ENCODE peak calls at places on chromosomes 3 and 15, in eight cellular contexts. A, P, F, G, E, N, Z and X are unnamed samples. For H3K4me1, the result is how much of the 10 kb centered on the place peaks cover.

GRCh38 chr3:147544290-147544689 is 135.1 kb downstream of the ZIC1 start:
- DNase-seq in A (no peak), P (no peak), F (no peak), G (no peak), E (no peak), N (no peak), Z (no peak), X (no peak)

GRCh38 chr3:46505953-46506352 is 8.2 kb downstream of the RTP3 start:
- DNase-seq in A (no peak), P (no peak), F (no peak), G (no peak), E (no peak), N (no peak), Z (no peak), X (no peak)

GRCh38 chr3:60246361-60246760 is 1004.9 kb downstream of the FHIT start:
- DNase-seq in A (no peak), P (no peak), F (no peak), G (no peak), E (no peak), N (no peak), Z (no peak), X (no peak)

GRCh38 chr3:151480492-151480891 is 19.6 kb upstream of the IGSF10 start:
- DNase-seq in A (no peak), P (no peak), F (no peak), G (no peak), E (no peak), N (no peak), Z (no peak), X (no peak)

GRCh38 chr15:38876621-38877020 is 312.0 kb upstream of the RASGRP1 start:
- DNase-seq in A (no peak), P (no peak), F (no peak), G (no peak), E (no peak), N (no peak), Z (no peak), X (no peak)

GRCh38 chr3:44175070-44175469 is 66.6 kb upstream of the TOPAZ1 start:
- DNase-seq in A (no peak), P (no peak), F (no peak), G (no peak), E (no peak), N (no peak), Z (no peak), X (no peak)

GRCh38 chr3:46934508-46935167 is 41.9 kb downstream of the CCDC12 start:
- DNase-seq in A (peak), P (no peak), F (no peak), G (no peak), E (peak), N (no peak), Z (no peak), X (peak)

GRCh38 chr3:44924102-44925084 is 50.0 kb downstream of the TGM4 start:
- DNase-seq in A (no peak), P (no peak), F (no peak), G (no peak), E (no peak), N (no peak), Z (no peak), X (no peak)

GRCh38 chr3:78634316-78634715 is 1133.5 kb downstream of the ROBO1 start:
- DNase-seq in A (no peak), P (no peak), F (no peak), G (no peak), E (no peak), N (no peak), Z (no peak), X (no peak)

GRCh38 chr3:66029443-66029842 is 9.3 kb downstream of the MAGI1 start:
- DNase-seq in A (no peak), P (no peak), F (no peak), G (no peak), E (no peak), N (no peak), Z (no peak), X (no peak)

GRCh38 chr3:111194048-111194447 is 122.4 kb downstream of the NECTIN3 start:
- DNase-seq in A (no peak), P (no peak), F (no peak), G (no peak), E (no peak), N (no peak), Z (no peak), X (no peak)
- TF ChIP-seq POLR2AphosphoS5 in A (no peak), P (no peak), F (no peak), G (no peak), E (no peak), N (no peak), Z (no peak), X (no peak)

GRCh38 chr3:161284989-161285388 is 63.9 kb downstream of the NMD3 start:
- DNase-seq in A (no peak), P (no peak), F (no peak), G (no peak), E (no peak), N (no peak), Z (no peak), X (no peak)
- TF ChIP-seq CTCF in A (no peak), P (no peak), F (no peak), G (no peak), E (no peak), N (no peak), Z (no peak), X (no peak)

GRCh38 chr3:157488144-157488543 is 15.1 kb downstream of the VEPH1 start:
- DNase-seq in A (no peak), P (no peak), F (no peak), G (no peak), E (no peak), N (no peak), Z (no peak), X (no peak)
- H3K4me1 ChIP-seq in A (under half), P (under half), F (under half), G (under half), E (under half), N (under half), Z (under half), X (under half)

DNA sequence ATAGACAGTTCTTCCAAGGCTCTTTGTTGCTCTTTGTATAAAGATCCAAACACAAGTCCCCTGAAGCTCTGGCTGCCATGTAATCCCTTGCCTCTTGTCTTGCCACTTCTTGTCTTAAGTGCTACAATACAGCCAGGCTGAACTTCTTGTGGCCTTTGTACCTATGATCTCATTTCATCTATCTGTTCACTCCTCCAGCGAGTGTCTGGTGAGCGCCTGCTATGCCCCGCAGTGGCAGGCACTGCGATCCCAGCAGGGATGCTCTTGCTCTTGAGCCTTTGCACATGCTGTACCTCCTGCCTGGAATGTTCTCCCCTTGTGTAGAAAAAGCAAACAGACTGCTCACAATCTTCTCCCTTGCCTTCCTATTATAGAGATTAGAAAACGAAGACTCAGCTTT is 81.9 kb upstream of the ADPGK start:
- DNase-seq in A (no peak), P (no peak), F (no peak), G (no peak), E (no peak), N (no peak), Z (no peak), X (no peak)
- TF ChIP-seq POLR2AphosphoS5 in A (no peak), P (no peak), F (no peak), G (no peak), E (no peak), N (no peak), Z (no peak), X (no peak)

DNA sequence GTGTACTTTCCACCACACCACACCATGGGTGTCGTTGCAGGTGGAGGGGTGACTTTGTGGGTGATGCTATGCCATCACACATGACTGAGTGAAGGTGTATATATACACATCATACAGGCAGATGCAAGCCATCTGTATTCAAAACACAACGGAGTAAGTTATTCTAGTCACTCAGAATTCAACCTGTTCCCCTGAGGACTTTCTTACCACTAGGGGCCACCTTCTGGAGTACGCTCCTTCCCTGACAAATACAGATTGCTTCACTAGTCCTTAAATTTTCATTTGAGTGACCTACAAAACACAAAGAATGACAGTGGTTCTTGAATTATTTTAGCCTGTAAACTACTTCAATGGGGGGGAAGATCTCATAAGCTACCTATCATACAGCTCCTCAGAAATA is 52.8 kb upstream of the NTRK3 start:
- DNase-seq in A (no peak), P (no peak), F (no peak), G (peak), E (no peak), N (no peak), Z (no peak), X (no peak)
- TF ChIP-seq CTCF in A (no peak), P (no peak), F (no peak), G (peak), E (no peak), N (no peak), Z (no peak), X (no peak)

GRCh38 chr3:71048948-71049347 is 534.6 kb downstream of the FOXP1 start:
- DNase-seq in A (no peak), P (peak), F (no peak), G (no peak), E (no peak), N (no peak), Z (no peak), X (no peak)
- H3K4me1 ChIP-seq in A (half or more), P (half or more), F (under half), G (half or more), E (under half), N (under half), Z (under half), X (half or more)